ENCODE peak calls at places on chromosome 3, in seven cellular contexts. One of them, this sample, is unnamed. For H3K4me1, the result is how much of the 10 kb centered on the place peaks cover.

GRCh38 chr3:53221827-53222182 is 34.0 kb downstream of the TKT start:
- DNase-seq in pancreas: no peak
- DNase-seq in psoas muscle: no peak
- DNase-seq in mesendoderm: no peak
- DNase-seq in right cardiac atrium: no peak
- DNase-seq in heart right ventricle: no peak
- DNase-seq in upper lobe of right lung: no peak
- DNase-seq in this sample: no peak

GRCh38 chr3:132549890-132550578 is 47.0 kb upstream of the ACKR4 start:
- DNase-seq in mesendoderm: no peak
- DNase-seq in heart right ventricle: no peak
- DNase-seq in upper lobe of right lung: no peak
- DNase-seq in psoas muscle: no peak
- DNase-seq in right cardiac atrium: no peak
- DNase-seq in pancreas: no peak
- DNase-seq in this sample: no peak

GRCh38 chr3:139756529-139757103 is 78.8 kb upstream of the NMNAT3 start:
- DNase-seq in upper lobe of right lung: no peak
- DNase-seq in mesendoderm: no peak
- DNase-seq in heart right ventricle: no peak
- DNase-seq in psoas muscle: no peak
- DNase-seq in pancreas: no peak
- DNase-seq in right cardiac atrium: no peak
- DNase-seq in this sample: no peak

GRCh38 chr3:11331101-11331500 is 58.9 kb downstream of the ATG7 start:
- DNase-seq in heart right ventricle: no peak
- DNase-seq in upper lobe of right lung: no peak
- DNase-seq in pancreas: no peak
- DNase-seq in psoas muscle: no peak
- DNase-seq in mesendoderm: no peak
- DNase-seq in right cardiac atrium: no peak
- DNase-seq in this sample: no peak

GRCh38 chr3:55487376-55488241 is 503 bp upstream of the WNT5A start:
- DNase-seq in right cardiac atrium: peak
- DNase-seq in pancreas: peak
- DNase-seq in heart right ventricle: no peak
- DNase-seq in upper lobe of right lung: peak
- DNase-seq in mesendoderm: peak
- DNase-seq in psoas muscle: peak
- DNase-seq in this sample: peak

GRCh38 chr3:8201011-8201410 is 300.6 kb upstream of the LMCD1 start:
- DNase-seq in upper lobe of right lung: no peak
- DNase-seq in mesendoderm: no peak
- DNase-seq in psoas muscle: no peak
- DNase-seq in pancreas: no peak
- DNase-seq in right cardiac atrium: no peak
- DNase-seq in heart right ventricle: no peak
- DNase-seq in this sample: no peak

GRCh38 chr3:137692803-137693431 is 71.2 kb upstream of the SOX14 start:
- DNase-seq in pancreas: no peak
- DNase-seq in upper lobe of right lung: peak
- DNase-seq in mesendoderm: peak
- DNase-seq in right cardiac atrium: no peak
- DNase-seq in psoas muscle: no peak
- DNase-seq in heart right ventricle: no peak
- DNase-seq in this sample: no peak

GRCh38 chr3:111570404-111571030 is 24.6 kb downstream of the ZBED2 start:
- DNase-seq in psoas muscle: no peak
- DNase-seq in heart right ventricle: no peak
- DNase-seq in pancreas: no peak
- DNase-seq in upper lobe of right lung: no peak
- DNase-seq in mesendoderm: peak
- DNase-seq in right cardiac atrium: no peak
- DNase-seq in this sample: no peak

GRCh38 chr3:117719316-117719926 is 1009.8 kb downstream of the TUSC7 start:
- DNase-seq in psoas muscle: no peak
- DNase-seq in pancreas: no peak
- DNase-seq in heart right ventricle: no peak
- DNase-seq in right cardiac atrium: no peak
- DNase-seq in upper lobe of right lung: no peak
- DNase-seq in mesendoderm: peak
- DNase-seq in this sample: no peak

GRCh38 chr3:10766049-10766705 is 49.9 kb upstream of the SLC6A11 start:
- DNase-seq in upper lobe of right lung: no peak
- DNase-seq in right cardiac atrium: no peak
- DNase-seq in psoas muscle: no peak
- DNase-seq in pancreas: no peak
- DNase-seq in heart right ventricle: no peak
- DNase-seq in mesendoderm: no peak
- DNase-seq in this sample: no peak

GRCh38 chr3:52226229-52226817 is 878 bp upstream of the TLR9 start:
- DNase-seq in upper lobe of right lung: peak
- DNase-seq in heart right ventricle: no peak
- DNase-seq in pancreas: no peak
- DNase-seq in psoas muscle: no peak
- DNase-seq in mesendoderm: no peak
- DNase-seq in right cardiac atrium: peak
- DNase-seq in this sample: no peak

GRCh38 chr3:25144430-25144829 is 283.6 kb upstream of the RARB start:
- DNase-seq in right cardiac atrium: no peak
- DNase-seq in psoas muscle: no peak
- DNase-seq in heart right ventricle: no peak
- DNase-seq in mesendoderm: no peak
- DNase-seq in upper lobe of right lung: no peak
- DNase-seq in pancreas: no peak
- DNase-seq in this sample: no peak

GRCh38 chr3:43162573-43163084 is 56.8 kb upstream of the POMGNT2 start:
- DNase-seq in mesendoderm: peak
- DNase-seq in upper lobe of right lung: no peak
- DNase-seq in psoas muscle: no peak
- DNase-seq in right cardiac atrium: no peak
- DNase-seq in heart right ventricle: no peak
- DNase-seq in pancreas: no peak
- DNase-seq in this sample: no peak

GRCh38 chr3:134527037-134527436 is 41.2 kb downstream of the CEP63 start:
- DNase-seq in pancreas: peak
- DNase-seq in mesendoderm: peak
- DNase-seq in psoas muscle: no peak
- DNase-seq in upper lobe of right lung: no peak
- DNase-seq in heart right ventricle: no peak
- DNase-seq in right cardiac atrium: no peak
- DNase-seq in this sample: no peak

GRCh38 chr3:196995646-196996355 is 27.2 kb upstream of the PIGZ start:
- DNase-seq in right cardiac atrium: no peak
- DNase-seq in upper lobe of right lung: peak
- DNase-seq in mesendoderm: no peak
- DNase-seq in heart right ventricle: no peak
- DNase-seq in pancreas: peak
- DNase-seq in psoas muscle: no peak
- DNase-seq in this sample: no peak

GRCh38 chr3:44048196-44048924 is 193.3 kb upstream of the TOPAZ1 start:
- DNase-seq in heart right ventricle: no peak
- DNase-seq in upper lobe of right lung: no peak
- DNase-seq in pancreas: no peak
- DNase-seq in right cardiac atrium: no peak
- DNase-seq in psoas muscle: no peak
- DNase-seq in mesendoderm: peak
- DNase-seq in this sample: no peak

GRCh38 chr3:14883226-14883625 is 64.2 kb upstream of the NR2C2 start:
- DNase-seq in psoas muscle: no peak
- DNase-seq in heart right ventricle: no peak
- DNase-seq in pancreas: no peak
- DNase-seq in right cardiac atrium: no peak
- DNase-seq in mesendoderm: no peak
- DNase-seq in upper lobe of right lung: no peak
- DNase-seq in this sample: no peak
- H3K4me1 ChIP-seq in psoas muscle: under half
- H3K4me1 ChIP-seq in heart right ventricle: under half
- H3K4me1 ChIP-seq in pancreas: under half
- H3K4me1 ChIP-seq in right cardiac atrium: under half
- H3K4me1 ChIP-seq in mesendoderm: under half
- H3K4me1 ChIP-seq in upper lobe of right lung: under half
- H3K4me1 ChIP-seq in this sample: under half

GRCh38 chr3:186950402-186951093 is 20.2 kb downstream of the ST6GAL1 start:
- DNase-seq in mesendoderm: no peak
- DNase-seq in pancreas: no peak
- DNase-seq in right cardiac atrium: peak
- DNase-seq in upper lobe of right lung: no peak
- DNase-seq in psoas muscle: no peak
- DNase-seq in heart right ventricle: no peak
- DNase-seq in this sample: no peak

GRCh38 chr3:186949281-186949982 is 19.1 kb downstream of the ST6GAL1 start:
- DNase-seq in pancreas: no peak
- DNase-seq in heart right ventricle: no peak
- DNase-seq in upper lobe of right lung: no peak
- DNase-seq in mesendoderm: no peak
- DNase-seq in right cardiac atrium: peak
- DNase-seq in psoas muscle: no peak
- DNase-seq in this sample: no peak

GRCh38 chr3:186945255-186945823 is 15.0 kb downstream of the ST6GAL1 start:
- DNase-seq in psoas muscle: no peak
- DNase-seq in pancreas: no peak
- DNase-seq in heart right ventricle: no peak
- DNase-seq in mesendoderm: peak
- DNase-seq in upper lobe of right lung: no peak
- DNase-seq in right cardiac atrium: no peak
- DNase-seq in this sample: no peak

GRCh38 chr3:186942168-186942567 is 11.8 kb downstream of the ST6GAL1 start:
- DNase-seq in mesendoderm: no peak
- DNase-seq in upper lobe of right lung: no peak
- DNase-seq in psoas muscle: no peak
- DNase-seq in pancreas: no peak
- DNase-seq in heart right ventricle: no peak
- DNase-seq in right cardiac atrium: no peak
- DNase-seq in this sample: no peak

GRCh38 chr3:186946756-186947375 is 16.5 kb downstream of the ST6GAL1 start:
- DNase-seq in heart right ventricle: no peak
- DNase-seq in upper lobe of right lung: no peak
- DNase-seq in psoas muscle: no peak
- DNase-seq in right cardiac atrium: no peak
- DNase-seq in pancreas: no peak
- DNase-seq in mesendoderm: no peak
- DNase-seq in this sample: no peak
- H3K4me1 ChIP-seq in heart right ventricle: under half
- H3K4me1 ChIP-seq in upper lobe of right lung: under half
- H3K4me1 ChIP-seq in psoas muscle: under half
- H3K4me1 ChIP-seq in right cardiac atrium: under half
- H3K4me1 ChIP-seq in pancreas: under half
- H3K4me1 ChIP-seq in mesendoderm: under half
- H3K4me1 ChIP-seq in this sample: under half

GRCh38 chr3:73604491-73604890 is 20.2 kb downstream of the PDZRN3 start:
- DNase-seq in pancreas: no peak
- DNase-seq in mesendoderm: no peak
- DNase-seq in heart right ventricle: no peak
- DNase-seq in psoas muscle: no peak
- DNase-seq in right cardiac atrium: no peak
- DNase-seq in upper lobe of right lung: no peak
- DNase-seq in this sample: no peak

GRCh38 chr3:73605388-73605787 is 19.4 kb downstream of the PDZRN3 start:
- DNase-seq in right cardiac atrium: no peak
- DNase-seq in pancreas: no peak
- DNase-seq in upper lobe of right lung: no peak
- DNase-seq in psoas muscle: no peak
- DNase-seq in heart right ventricle: no peak
- DNase-seq in mesendoderm: no peak
- DNase-seq in this sample: no peak

GRCh38 chr3:73605861-73606260 is 18.9 kb downstream of the PDZRN3 start:
- DNase-seq in upper lobe of right lung: no peak
- DNase-seq in right cardiac atrium: no peak
- DNase-seq in mesendoderm: no peak
- DNase-seq in pancreas: no peak
- DNase-seq in psoas muscle: no peak
- DNase-seq in heart right ventricle: no peak
- DNase-seq in this sample: no peak

GRCh38 chr3:73602171-73602570 is 22.6 kb downstream of the PDZRN3 start:
- DNase-seq in upper lobe of right lung: no peak
- DNase-seq in right cardiac atrium: peak
- DNase-seq in pancreas: no peak
- DNase-seq in psoas muscle: no peak
- DNase-seq in mesendoderm: peak
- DNase-seq in heart right ventricle: no peak
- DNase-seq in this sample: no peak

DNA sequence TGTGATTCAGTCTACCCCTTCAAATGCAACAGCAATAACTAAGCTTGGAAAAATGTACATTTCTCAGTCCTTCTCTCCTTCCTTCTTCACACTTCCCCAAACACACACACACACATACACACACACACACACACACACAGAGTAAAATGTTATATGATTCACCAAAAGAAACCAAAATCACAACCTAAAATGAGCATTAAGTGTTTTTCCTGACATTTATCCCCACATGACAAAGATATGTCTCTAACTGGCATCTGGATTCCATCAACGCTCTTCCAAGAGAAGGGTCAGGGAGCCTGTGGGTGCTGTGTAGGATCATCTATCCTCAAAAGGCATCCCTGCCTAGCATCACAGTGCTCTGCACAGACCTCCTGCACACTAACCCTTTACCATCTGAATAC is 21.0 kb downstream of the PDZRN3 start:
- DNase-seq in upper lobe of right lung: no peak
- DNase-seq in heart right ventricle: no peak
- DNase-seq in mesendoderm: no peak
- DNase-seq in psoas muscle: no peak
- DNase-seq in right cardiac atrium: no peak
- DNase-seq in pancreas: no peak
- DNase-seq in this sample: no peak
- H3K4me1 ChIP-seq in upper lobe of right lung: under half
- H3K4me1 ChIP-seq in heart right ventricle: under half
- H3K4me1 ChIP-seq in mesendoderm: under half
- H3K4me1 ChIP-seq in psoas muscle: half or more
- H3K4me1 ChIP-seq in right cardiac atrium: under half
- H3K4me1 ChIP-seq in pancreas: under half
- H3K4me1 ChIP-seq in this sample: under half

GRCh38 chr3:99648496-99648895 is 10.1 kb downstream of the COL8A1 start:
- DNase-seq in upper lobe of right lung: no peak
- DNase-seq in mesendoderm: no peak
- DNase-seq in psoas muscle: no peak
- DNase-seq in right cardiac atrium: no peak
- DNase-seq in heart right ventricle: no peak
- DNase-seq in pancreas: no peak
- DNase-seq in this sample: no peak

GRCh38 chr3:99645277-99646106 is 7.1 kb downstream of the COL8A1 start:
- DNase-seq in heart right ventricle: no peak
- DNase-seq in mesendoderm: peak
- DNase-seq in pancreas: no peak
- DNase-seq in psoas muscle: no peak
- DNase-seq in upper lobe of right lung: no peak
- DNase-seq in right cardiac atrium: no peak
- DNase-seq in this sample: no peak

GRCh38 chr3:99646107-99646435 is 7.7 kb downstream of the COL8A1 start:
- DNase-seq in right cardiac atrium: no peak
- DNase-seq in pancreas: no peak
- DNase-seq in psoas muscle: no peak
- DNase-seq in upper lobe of right lung: no peak
- DNase-seq in heart right ventricle: no peak
- DNase-seq in mesendoderm: no peak
- DNase-seq in this sample: no peak

GRCh38 chr3:99647081-99647480 is 8.7 kb downstream of the COL8A1 start:
- DNase-seq in upper lobe of right lung: no peak
- DNase-seq in right cardiac atrium: no peak
- DNase-seq in mesendoderm: no peak
- DNase-seq in pancreas: no peak
- DNase-seq in heart right ventricle: no peak
- DNase-seq in psoas muscle: no peak
- DNase-seq in this sample: no peak

GRCh38 chr3:99648091-99648490 is 9.7 kb downstream of the COL8A1 start:
- DNase-seq in psoas muscle: no peak
- DNase-seq in upper lobe of right lung: no peak
- DNase-seq in right cardiac atrium: no peak
- DNase-seq in mesendoderm: no peak
- DNase-seq in heart right ventricle: no peak
- DNase-seq in pancreas: no peak
- DNase-seq in this sample: no peak
- H3K4me1 ChIP-seq in psoas muscle: under half
- H3K4me1 ChIP-seq in upper lobe of right lung: under half
- H3K4me1 ChIP-seq in right cardiac atrium: under half
- H3K4me1 ChIP-seq in mesendoderm: under half
- H3K4me1 ChIP-seq in heart right ventricle: under half
- H3K4me1 ChIP-seq in pancreas: under half
- H3K4me1 ChIP-seq in this sample: under half